ENCODE peak calls at places on chromosomes 3 and 15, in four cellular contexts. I is GM12878, Z is H1, H is HepG2. R is an unnamed sample.
A peak's percentile ranks its signal among the peaks of the same experiment; 100 is the strongest.

GRCh38 chr15:37015025-37015424 is 85.3 kb downstream of the MEIS2 start:
- DNase-seq in Z (no peak), H (no peak), I (no peak), R (no peak)

GRCh38 chr3:185822221-185822956 is 2.5 kb downstream of the IGF2BP2 start:
- DNase-seq in H (peak; percentile 57), I (no peak), Z (no peak), R (no peak)

GRCh38 chr3:101171797-101172196 is 148.6 kb downstream of the IMPG2 start:
- DNase-seq in I (no peak), H (no peak), Z (no peak), R (no peak)

GRCh38 chr15:35690698-35691116 is 144.7 kb upstream of the DPH6 start:
- DNase-seq in H (no peak), Z (no peak), I (no peak), R (peak; percentile 40)

GRCh38 chr15:45630958-45631691 is 3.7 kb upstream of the SQOR start:
- DNase-seq in I (no peak), H (no peak), Z (no peak), R (no peak)

GRCh38 chr3:55686720-55687254 is 199.7 kb upstream of the WNT5A start:
- DNase-seq in H (no peak), Z (no peak), I (no peak), R (no peak)

GRCh38 chr3:98359993-98360675 is 6.5 kb downstream of the OR5K4 start:
- DNase-seq in I (peak; percentile 48), H (peak; percentile 49), Z (no peak), R (no peak)

GRCh38 chr15:58070801-58071418 is 5.4 kb upstream of the ALDH1A2 start:
- DNase-seq in Z (no peak), I (no peak), H (peak; percentile 40), R (peak; percentile 84)

GRCh38 chr3:49916686-49917085 is 12.9 kb downstream of the MON1A start:
- DNase-seq in Z (no peak), H (no peak), I (no peak), R (no peak)

GRCh38 chr15:77599899-77600298 is 32.8 kb downstream of the LINGO1 start:
- DNase-seq in I (no peak), Z (no peak), H (peak; percentile 20), R (peak; percentile 87)

GRCh38 chr3:194404365-194405140 is 5.5 kb upstream of the GP5 start:
- DNase-seq in H (peak; percentile 52), Z (no peak), I (no peak), R (no peak)

GRCh38 chr3:18937574-18937973 is 210.7 kb upstream of the KCNH8 start:
- DNase-seq in H (no peak), I (no peak), Z (no peak), R (no peak)

GRCh38 chr15:62254137-62254934 is 89.3 kb upstream of the C2CD4B start:
- DNase-seq in I (no peak), H (peak; percentile 59), Z (peak; percentile 34), R (peak; percentile 66)

GRCh38 chr3:31634485-31634884 is 101.8 kb downstream of the STT3B start:
- DNase-seq in I (no peak), Z (no peak), H (no peak), R (no peak)

GRCh38 chr3:37814547-37814946 is 47.1 kb upstream of the CTDSPL start:
- DNase-seq in I (no peak), H (no peak), Z (no peak), R (no peak)

GRCh38 chr3:119292666-119293065 is 1.5 kb upstream of the ARHGAP31 start:
- DNase-seq in H (no peak), Z (no peak), I (no peak), R (no peak)

GRCh38 chr3:190458040-190458439 is 8.3 kb upstream of the TMEM207 start:
- DNase-seq in H (no peak), I (no peak), Z (no peak), R (no peak)

GRCh38 chr3:11733914-11734313 is 90.2 kb upstream of the VGLL4 start:
- DNase-seq in Z (no peak), I (no peak), H (peak; percentile 40), R (no peak)

GRCh38 chr15:79408041-79408440 is 24.1 kb upstream of the MINAR1 start:
- DNase-seq in H (no peak), Z (no peak), I (no peak), R (no peak)

GRCh38 chr3:114319453-114319852 is 25.6 kb downstream of the TIGIT start:
- DNase-seq in Z (peak; percentile 27), I (no peak), H (peak; percentile 54), R (no peak)

GRCh38 chr3:146969356-146969755 is 364.2 kb upstream of the PLSCR5 start:
- DNase-seq in I (no peak), Z (no peak), H (no peak), R (no peak)

GRCh38 chr3:118011910-118012309 is 1022.7 kb downstream of the IGSF11 start:
- DNase-seq in Z (no peak), H (no peak), I (no peak), R (no peak)

GRCh38 chr15:88834211-88834812 is 31.1 kb downstream of the ACAN start:
- DNase-seq in Z (peak; percentile 13), I (no peak), H (no peak), R (peak; percentile 55)

GRCh38 chr15:92745845-92746271 is 90.3 kb upstream of the FAM174B start:
- DNase-seq in Z (no peak), I (no peak), H (peak; percentile 20), R (no peak)

GRCh38 chr3:57112206-57112605 is 51.7 kb downstream of the SPATA12 start:
- DNase-seq in I (no peak), Z (no peak), H (peak; percentile 13), R (peak; percentile 16)

GRCh38 chr3:49606427-49606826 is 52.1 kb downstream of the BSN start:
- DNase-seq in Z (no peak), H (no peak), I (no peak), R (no peak)

GRCh38 chr15:88590771-88591170 is 30.4 kb upstream of the AEN start:
- DNase-seq in I (no peak), Z (no peak), H (no peak), R (no peak)

GRCh38 chr15:63583027-63583426 is 14.2 kb upstream of the FBXL22 start:
- DNase-seq in I (no peak), H (no peak), Z (no peak), R (no peak)

GRCh38 chr15:77991029-77991406 is 86.5 kb downstream of the TBC1D2B start:
- DNase-seq in I (no peak), H (no peak), Z (no peak), R (no peak)

GRCh38 chr3:9946112-9947024 is 5.8 kb downstream of the PRRT3 start:
- DNase-seq in I (no peak), H (peak; percentile 74), Z (peak; percentile 70), R (no peak)

GRCh38 chr3:171417813-171418212 is 42.4 kb downstream of the TNIK start:
- DNase-seq in I (no peak), H (peak; percentile 2), Z (no peak), R (no peak)

GRCh38 chr15:65655026-65655425 is 33.3 kb downstream of the SLC24A1 start:
- DNase-seq in H (peak; percentile 32), I (no peak), Z (no peak), R (no peak)

GRCh38 chr3:186732169-186732766 is 15.1 kb downstream of the KNG1 start:
- DNase-seq in I (no peak), Z (no peak), H (no peak), R (no peak)

GRCh38 chr3:51942603-51943450 is 664 bp downstream of the PARP3 start:
- DNase-seq in I (peak; percentile 23), Z (no peak), H (peak; percentile 67), R (peak; percentile 42)

DNA sequence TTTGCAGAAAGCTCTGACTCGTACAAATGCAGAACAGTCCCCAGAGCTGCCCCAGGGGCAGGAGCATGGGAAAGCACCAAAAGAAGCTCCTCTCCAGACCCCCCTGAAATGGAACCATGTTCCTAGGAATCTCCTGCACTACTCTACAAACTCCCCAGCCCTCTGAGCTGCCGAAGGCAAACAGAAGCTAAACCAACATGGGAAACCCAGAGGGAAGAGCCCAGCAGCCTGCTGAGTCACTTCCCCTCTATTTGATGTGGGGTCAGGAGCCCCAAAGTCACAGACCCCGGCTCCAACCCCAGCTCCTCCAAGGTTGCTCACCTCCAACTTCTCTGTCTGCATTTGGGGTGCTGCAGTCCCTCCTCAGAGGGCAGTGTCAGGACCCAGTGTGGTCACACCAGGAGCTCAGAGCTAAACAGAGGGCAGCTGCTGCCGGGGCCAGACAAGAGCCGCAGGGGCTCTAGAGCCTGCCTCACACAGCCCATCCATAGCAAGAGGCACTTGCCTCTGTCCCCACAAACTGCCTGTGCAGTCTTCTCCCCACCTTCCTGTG is 3.8 kb upstream of the PLXNA1 start:
- DNase-seq in I (no peak), Z (no peak), H (peak; percentile 26), R (no peak)
- TF ChIP-seq BRCA1 in I (no peak), Z (no peak), H (no peak), R (no peak)

DNA sequence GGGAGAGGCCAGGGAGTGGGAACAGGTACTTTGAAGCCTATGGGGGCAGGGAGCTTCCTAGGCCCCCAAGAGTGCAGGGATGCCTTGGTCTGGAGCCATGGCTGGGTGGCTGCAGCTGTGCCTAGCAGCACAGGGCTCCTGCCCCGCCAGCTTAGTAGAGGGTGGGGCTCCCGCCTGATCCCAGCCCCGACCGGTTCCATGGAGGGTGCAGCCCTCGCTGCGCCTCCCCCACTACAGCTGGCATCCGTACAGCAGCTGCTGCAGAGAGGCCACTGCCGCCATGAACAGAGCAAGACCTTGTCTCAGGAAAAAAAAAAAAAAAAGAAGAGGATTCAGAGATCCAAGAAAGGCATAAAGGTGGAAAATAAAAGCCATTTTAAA is 277.2 kb downstream of the UBE2E2 start:
- DNase-seq in Z (no peak), H (no peak), I (no peak), R (no peak)
- TF ChIP-seq BRCA1 in Z (no peak), H (no peak), I (no peak), R (no peak)

GRCh38 chr3:89679686-89680085 is 572.3 kb downstream of the EPHA3 start:
- DNase-seq in H (no peak), Z (no peak), I (no peak), R (no peak)

DNA sequence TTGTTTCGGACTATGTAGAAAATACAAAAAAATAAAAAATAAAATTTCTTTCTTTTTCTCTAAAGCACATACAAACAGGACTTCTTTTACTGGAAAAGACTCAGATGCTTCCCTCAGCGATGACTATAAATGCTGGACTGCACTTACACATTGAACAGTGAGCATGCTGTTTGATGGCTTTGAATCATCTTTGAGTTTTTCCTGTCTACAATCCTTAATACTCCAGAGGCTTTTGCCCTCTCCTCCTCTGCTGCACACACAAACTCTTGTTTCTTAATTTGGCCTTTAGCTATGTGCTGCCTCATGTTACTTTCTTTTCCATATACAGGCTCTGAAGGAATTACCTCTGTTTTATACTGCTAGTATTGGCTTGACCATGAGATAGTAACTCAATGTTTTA is 575.1 kb downstream of the EPHA3 start:
- DNase-seq in I (no peak), H (no peak), Z (no peak), R (no peak)
- TF ChIP-seq BRCA1 in I (no peak), H (no peak), Z (no peak), R (no peak)

GRCh38 chr3:110006913-110007312 is 669.6 kb upstream of the DPPA4 start:
- DNase-seq in I (no peak), Z (no peak), H (no peak), R (no peak)
- TF ChIP-seq BRCA1 in I (no peak), Z (no peak), H (no peak), R (no peak)

DNA sequence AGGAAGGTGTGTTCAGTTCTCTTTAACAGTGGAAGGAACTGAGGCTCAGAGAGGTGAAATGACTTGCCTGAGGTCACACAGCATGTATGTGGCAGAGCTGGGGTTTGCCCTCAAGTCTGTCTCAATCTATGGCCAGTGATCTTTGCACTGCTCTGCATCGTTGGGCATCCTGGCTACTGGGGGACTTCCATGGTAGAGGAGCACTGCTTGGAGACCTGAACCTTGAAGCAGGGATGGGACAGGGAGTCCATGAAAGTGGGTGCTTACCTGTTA is 2.0 kb downstream of the CORO2B start:
- DNase-seq in I (no peak), H (no peak), Z (no peak), R (no peak)
- TF ChIP-seq BRCA1 in I (no peak), H (no peak), Z (no peak), R (no peak)